ENCODE peak calls at places on chromosomes 6 and 20, in ten cellular contexts. A is HepG2, G is transverse colon, M is spleen, H is HCT116, R is Panc1, K is breast epithelium, P is prostate gland, Y is endothelial cell of umbilical vein, Q is H1. B is an unnamed sample. For H3K4me1, the result is how much of the 10 kb centered on the place peaks cover.

GRCh38 chr6:137415127-137415833 is 78.9 kb downstream of the OLIG3 start:
- DNase-seq in A (peak), G (peak), M (peak), H (peak), R (peak), K (no peak), P (peak), Y (peak), Q (peak), B (peak)

GRCh38 chr20:45934046-45934586 is 367 bp upstream of the PCIF1 start:
- DNase-seq in A (no peak), G (peak), M (peak), H (peak), R (no peak), K (no peak), P (peak), Y (no peak), Q (no peak), B (peak)

GRCh38 chr6:99308788-99309187 is 40.7 kb downstream of the FAXC start:
- DNase-seq in A (no peak), G (no peak), M (no peak), H (no peak), R (no peak), K (no peak), P (no peak), Y (no peak), Q (no peak), B (no peak)

GRCh38 chr6:50591135-50591534 is 122.2 kb upstream of the TFAP2D start:
- DNase-seq in A (no peak), G (no peak), M (no peak), H (no peak), R (no peak), K (no peak), P (no peak), Y (no peak), Q (no peak), B (no peak)

GRCh38 chr6:74534485-74535211 is 671.2 kb downstream of the COL12A1 start:
- DNase-seq in A (peak), G (no peak), M (no peak), H (peak), R (peak), K (no peak), P (no peak), Y (peak), Q (no peak), B (no peak)

GRCh38 chr6:15132854-15133670 is 112.8 kb upstream of the JARID2 start:
- DNase-seq in A (peak), G (no peak), M (no peak), H (peak), R (peak), K (no peak), P (no peak), Y (no peak), Q (no peak), B (no peak)

GRCh38 chr6:63807056-63807455 is 171.5 kb downstream of the PHF3 start:
- DNase-seq in A (no peak), G (no peak), M (no peak), H (no peak), R (no peak), K (no peak), P (no peak), Y (no peak), Q (no peak), B (no peak)

GRCh38 chr6:131597448-131597847 is 24.4 kb downstream of the ARG1 start:
- DNase-seq in A (peak), G (no peak), M (no peak), H (no peak), R (no peak), K (no peak), P (no peak), Y (no peak), Q (no peak), B (no peak)

GRCh38 chr6:6008648-6009421 is 2.1 kb upstream of the NRN1 start:
- DNase-seq in A (peak), G (peak), M (peak), H (peak), R (no peak), K (no peak), P (no peak), Y (peak), Q (peak), B (peak)

GRCh38 chr6:33215761-33216649 is 7.7 kb downstream of the RING1 start:
- DNase-seq in A (no peak), G (no peak), M (no peak), H (no peak), R (no peak), K (no peak), P (no peak), Y (no peak), Q (no peak), B (no peak)

GRCh38 chr6:33427585-33428218 is 7.8 kb downstream of the SYNGAP1 start:
- DNase-seq in A (no peak), G (peak), M (peak), H (no peak), R (no peak), K (no peak), P (peak), Y (peak), Q (peak), B (peak)

GRCh38 chr6:31541059-31541657 is 645 bp downstream of the DDX39B start:
- DNase-seq in A (peak), G (peak), M (no peak), H (no peak), R (no peak), K (no peak), P (peak), Y (no peak), Q (no peak), B (no peak)

GRCh38 chr6:160750276-160750689 is 48.2 kb downstream of the PLG start:
- DNase-seq in A (peak), G (no peak), M (no peak), H (peak), R (no peak), K (no peak), P (no peak), Y (no peak), Q (peak), B (no peak)

GRCh38 chr20:32466739-32467505 is 108.8 kb downstream of the ASXL1 start:
- DNase-seq in A (no peak), G (no peak), M (no peak), H (no peak), R (no peak), K (no peak), P (no peak), Y (peak), Q (no peak), B (no peak)

GRCh38 chr6:1255646-1256365 is 56.1 kb upstream of the FOXQ1 start:
- DNase-seq in A (no peak), G (no peak), M (no peak), H (no peak), R (no peak), K (no peak), P (no peak), Y (no peak), Q (no peak), B (no peak)

GRCh38 chr6:57257911-57258541 is 35.9 kb upstream of the RAB23 start:
- DNase-seq in A (no peak), G (no peak), M (no peak), H (no peak), R (no peak), K (no peak), P (no peak), Y (peak), Q (no peak), B (no peak)

GRCh38 chr6:45965787-45966186 is 49.9 kb downstream of the CLIC5 start:
- DNase-seq in A (no peak), G (no peak), M (no peak), H (no peak), R (no peak), K (no peak), P (no peak), Y (no peak), Q (no peak), B (no peak)

GRCh38 chr6:160972111-160972510 is 19.5 kb upstream of the MAP3K4 start:
- DNase-seq in A (no peak), G (no peak), M (no peak), H (no peak), R (no peak), K (no peak), P (no peak), Y (no peak), Q (no peak), B (no peak)

GRCh38 chr20:12928755-12929401 is 79.9 kb upstream of the SPTLC3 start:
- DNase-seq in A (peak), G (no peak), M (no peak), H (no peak), R (no peak), K (no peak), P (no peak), Y (peak), Q (no peak), B (no peak)

GRCh38 chr6:131867744-131868143 is 59.9 kb downstream of the ENPP1 start:
- DNase-seq in A (peak), G (no peak), M (no peak), H (no peak), R (no peak), K (no peak), P (no peak), Y (no peak), Q (no peak), B (no peak)

GRCh38 chr6:160141001-160141726 is 19.5 kb downstream of the SLC22A1 start:
- DNase-seq in A (no peak), G (no peak), M (no peak), H (no peak), R (no peak), K (no peak), P (peak), Y (no peak), Q (no peak), B (no peak)

GRCh38 chr6:71404145-71404966 is 115.7 kb downstream of the OGFRL1 start:
- DNase-seq in A (peak), G (no peak), M (no peak), H (peak), R (peak), K (no peak), P (no peak), Y (peak), Q (no peak), B (no peak)

GRCh38 chr6:71406871-71407860 is 118.6 kb downstream of the OGFRL1 start:
- DNase-seq in A (no peak), G (no peak), M (no peak), H (no peak), R (peak), K (no peak), P (no peak), Y (peak), Q (peak), B (no peak)

GRCh38 chr6:71403422-71404134 is 115.0 kb downstream of the OGFRL1 start:
- DNase-seq in A (no peak), G (no peak), M (no peak), H (no peak), R (no peak), K (no peak), P (no peak), Y (peak), Q (no peak), B (no peak)

GRCh38 chr6:71404967-71405278 is 116.3 kb downstream of the OGFRL1 start:
- DNase-seq in A (no peak), G (no peak), M (no peak), H (no peak), R (no peak), K (no peak), P (no peak), Y (no peak), Q (no peak), B (no peak)

GRCh38 chr6:71405416-71405815 is 116.8 kb downstream of the OGFRL1 start:
- DNase-seq in A (no peak), G (no peak), M (no peak), H (no peak), R (no peak), K (no peak), P (no peak), Y (no peak), Q (no peak), B (no peak)
- H3K4me1 ChIP-seq in A (under half), G (under half), M (under half), H (under half), R (half or more), K (under half), P (under half), Y (half or more), Q (under half), B (under half)

GRCh38 chr20:48740269-48740603 is 87.6 kb downstream of the PREX1 start:
- DNase-seq in A (no peak), G (no peak), M (no peak), H (no peak), R (no peak), K (no peak), P (no peak), Y (no peak), Q (no peak), B (no peak)
- TF ChIP-seq POLR2AphosphoS5 in A (no peak), G (no peak), M (no peak), H (no peak), R (no peak), K (no peak), P (no peak), Y (no peak), Q (no peak), B (no peak)

DNA sequence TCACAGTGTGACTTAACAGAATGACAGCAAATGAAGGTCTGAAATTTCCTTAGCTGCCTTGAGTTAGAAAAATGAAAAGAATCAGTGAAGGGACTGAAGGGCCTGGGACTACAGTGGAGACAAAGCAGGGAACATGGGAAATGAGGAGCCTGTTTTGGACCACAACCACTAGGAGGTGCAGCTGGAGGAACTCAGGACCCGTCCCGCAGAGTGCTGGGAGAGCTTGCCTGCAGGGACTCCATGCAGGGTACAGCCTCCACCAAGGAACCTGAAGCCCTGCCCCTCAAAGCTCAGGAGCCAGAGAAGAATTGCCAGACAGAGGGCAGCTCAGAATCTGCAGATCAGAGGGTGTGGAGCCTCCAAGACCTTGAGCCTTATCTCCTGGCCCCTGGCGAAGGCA is 50.7 kb downstream of the LRFN2 start:
- DNase-seq in A (peak), G (no peak), M (peak), H (no peak), R (no peak), K (no peak), P (no peak), Y (no peak), Q (no peak), B (no peak)
- TF ChIP-seq CTCF in A (peak), G (no peak), M (no peak), H (no peak), R (no peak), K (no peak), P (no peak), Y (no peak), Q (peak), B (no peak)

GRCh38 chr20:8250539-8251200 is 118.6 kb downstream of the PLCB1 start:
- DNase-seq in A (peak), G (no peak), M (no peak), H (no peak), R (no peak), K (no peak), P (no peak), Y (no peak), Q (no peak), B (no peak)

GRCh38 chr20:8251201-8251575 is 119.1 kb downstream of the PLCB1 start:
- DNase-seq in A (no peak), G (no peak), M (no peak), H (no peak), R (no peak), K (no peak), P (no peak), Y (no peak), Q (no peak), B (no peak)

GRCh38 chr20:8246153-8246552 is 114.1 kb downstream of the PLCB1 start:
- DNase-seq in A (no peak), G (no peak), M (no peak), H (no peak), R (no peak), K (no peak), P (no peak), Y (no peak), Q (no peak), B (no peak)

GRCh38 chr20:8246701-8247100 is 114.6 kb downstream of the PLCB1 start:
- DNase-seq in A (no peak), G (no peak), M (no peak), H (no peak), R (no peak), K (no peak), P (no peak), Y (no peak), Q (no peak), B (no peak)

DNA sequence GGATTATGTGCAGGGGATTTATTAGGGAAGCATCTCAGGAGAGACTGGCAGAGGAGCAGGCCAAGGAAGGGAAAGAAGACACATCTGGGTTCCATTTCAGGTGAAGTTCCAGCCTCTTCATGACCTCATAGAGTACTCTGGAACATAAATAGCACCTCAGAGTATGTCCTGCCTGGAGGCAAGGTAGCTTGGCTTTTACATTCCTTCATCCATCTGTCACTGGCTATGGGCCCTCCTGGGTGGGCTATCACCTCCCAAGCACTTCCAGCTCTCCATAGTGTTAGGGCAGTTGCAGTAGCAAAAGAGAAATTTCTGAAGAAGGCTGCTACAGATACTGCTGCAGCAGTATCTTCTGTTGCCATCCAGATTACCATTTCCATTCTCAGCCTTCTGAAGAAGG is 116.0 kb downstream of the PLCB1 start:
- DNase-seq in A (no peak), G (no peak), M (no peak), H (no peak), R (no peak), K (no peak), P (no peak), Y (no peak), Q (no peak), B (no peak)
- H3K4me1 ChIP-seq in A (half or more), G (under half), M (under half), H (under half), R (under half), K (under half), P (under half), Y (under half), Q (under half), B (under half)

GRCh38 chr6:124812067-124812466 is 150.2 kb upstream of the RNF217 start:
- DNase-seq in A (no peak), G (no peak), M (no peak), H (no peak), R (no peak), K (no peak), P (no peak), Y (no peak), Q (no peak), B (no peak)
- TF ChIP-seq POLR2AphosphoS5 in A (no peak), G (no peak), M (no peak), H (no peak), R (no peak), K (no peak), P (no peak), Y (no peak), Q (no peak), B (no peak)

DNA sequence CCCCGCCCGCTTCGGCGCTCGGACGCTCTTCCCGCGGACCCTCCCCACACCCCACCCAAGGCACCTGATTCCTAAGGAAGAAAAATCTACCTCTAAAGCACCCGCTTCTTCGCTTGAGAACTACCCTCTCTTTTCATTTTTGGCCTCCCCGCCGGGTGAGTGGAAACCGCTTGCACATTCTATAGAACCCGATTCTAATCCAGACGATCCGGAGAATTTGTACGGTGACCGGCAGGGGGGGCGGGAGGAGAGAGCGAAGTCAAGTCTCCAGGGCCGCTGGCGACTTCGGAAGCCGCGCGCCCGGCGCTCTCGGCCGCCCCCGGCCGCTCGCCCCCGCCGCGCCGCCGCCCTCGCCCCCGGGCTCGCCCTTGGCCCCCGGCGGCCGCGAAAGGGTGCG is at the start of gene RBM24:
- DNase-seq in A (peak), G (peak), M (no peak), H (peak), R (no peak), K (peak), P (peak), Y (peak), Q (peak), B (peak)
- TF ChIP-seq CTCF in A (peak), G (peak), M (no peak), H (no peak), R (peak), K (peak), P (no peak), Y (peak), Q (peak), B (no peak)

GRCh38 chr6:166956444-166957086 is at the start of gene RNASET2:
- DNase-seq in A (peak), G (peak), M (peak), H (peak), R (peak), K (peak), P (peak), Y (peak), Q (peak), B (peak)
- H3K4me1 ChIP-seq in A (half or more), G (under half), M (half or more), H (under half), R (under half), K (under half), P (under half), Y (under half), Q (under half), B (under half)

B was measured in stomach.